ENCODE peak calls at places on chromosomes 2 and 18, in nine cellular contexts. W is D721Med; H is stimulated activated CD4-positive, alpha-beta T cell treated with anti-CD3 and anti-CD28 coated beads, Interleukin-15, amount 100 ng/mL, for 1 hour; Q is activated naive CD4-positive, alpha-beta T cell treated with Interleukin-2 at 50 U/mL for 16 hours; K is tibial nerve; S is pons; T is anterior cingulate cortex; O is iris pigment epithelial cell; B is RPMI8226. E is an unnamed sample.
A peak's percentile ranks its signal among the peaks of the same experiment; 100 is the strongest.

GRCh38 chr2:26764078-26764887 is at the start of gene SLC35F6:
- DNase-seq in K (peak; percentile 64), S (peak; percentile 70), W (peak; percentile 91), O (peak; percentile 77), T (peak; percentile 60), B (peak; percentile 89), H (peak; percentile 80), Q (peak; percentile 85), E (peak; percentile 70)

GRCh38 chr2:159738509-159739390 is 26.4 kb downstream of the MARCHF7 start:
- DNase-seq in S (no peak), H (no peak), W (no peak), Q (no peak), B (no peak), O (peak; percentile 15), K (no peak), T (no peak), E (no peak)

GRCh38 chr2:8413589-8414135 is 268.2 kb upstream of the ID2 start:
- DNase-seq in B (no peak), T (no peak), K (no peak), S (no peak), W (no peak), O (no peak), H (no peak), Q (no peak), E (no peak)

GRCh38 chr2:45394842-45395241 is 216.2 kb downstream of the SRBD1 start:
- DNase-seq in W (no peak), S (no peak), T (no peak), K (no peak), O (no peak), B (no peak), H (no peak), Q (no peak), E (no peak)

GRCh38 chr2:130819226-130819914 is 17.3 kb upstream of the ARHGEF4 start:
- DNase-seq in Q (no peak), W (no peak), H (no peak), O (no peak), B (no peak), S (no peak), K (no peak), T (peak; percentile 64), E (no peak)

GRCh38 chr2:24404582-24404981 is 44.2 kb upstream of the ITSN2 start:
- DNase-seq in T (no peak), H (no peak), B (no peak), Q (no peak), W (no peak), S (no peak), K (no peak), O (peak; percentile 29), E (no peak)

GRCh38 chr2:85747441-85747840 is 6.3 kb upstream of the ATOH8 start:
- DNase-seq in S (no peak), T (no peak), O (no peak), K (no peak), B (no peak), Q (no peak), W (no peak), H (no peak), E (no peak)

GRCh38 chr2:8380573-8380972 is 301.3 kb upstream of the ID2 start:
- DNase-seq in S (peak; percentile 4), B (no peak), Q (no peak), W (no peak), H (no peak), T (no peak), K (no peak), O (no peak), E (no peak)

GRCh38 chr18:78408623-78409022 is 571.0 kb upstream of the SALL3 start:
- DNase-seq in O (no peak), S (no peak), K (no peak), T (no peak), H (no peak), Q (no peak), B (no peak), W (no peak), E (no peak)

GRCh38 chr2:218128781-218129478 is 3.1 kb downstream of the CXCR2 start:
- DNase-seq in Q (no peak), S (no peak), O (no peak), T (no peak), H (no peak), B (no peak), K (no peak), W (no peak), E (no peak)

GRCh38 chr2:161982548-161982947 is 91.5 kb downstream of the DPP4 start:
- DNase-seq in O (no peak), H (no peak), S (no peak), T (no peak), W (no peak), K (no peak), B (no peak), Q (no peak), E (no peak)

GRCh38 chr2:112669667-112670066 is 23.9 kb downstream of the SLC20A1 start:
- DNase-seq in S (no peak), H (no peak), T (no peak), K (no peak), O (no peak), W (no peak), B (no peak), Q (no peak), E (no peak)